ENCODE peak calls at places on chromosome 20, in five cellular contexts. A, U, Q, P and H are unnamed samples.

GRCh38 chr20:1415667-1416468 is 23.0 kb upstream of the FKBP1A start:
- ATAC-seq in A (peak), U (peak), Q (peak), P (no peak), H (no peak)

GRCh38 chr20:19583532-19584175 is 174.4 kb upstream of the RIN2 start:
- ATAC-seq in A (peak), U (peak), Q (peak), P (peak), H (peak)

GRCh38 chr20:14235355-14235754 is 102.1 kb downstream of the FLRT3 start:
- ATAC-seq in A (no peak), U (no peak), Q (peak), P (no peak), H (peak)

GRCh38 chr20:46438156-46438750 is 31.8 kb upstream of the ELMO2 start:
- ATAC-seq in A (no peak), U (peak), Q (peak), P (peak), H (no peak)

GRCh38 chr20:62728028-62728780 is 19.6 kb downstream of the NTSR1 start:
- ATAC-seq in A (peak), U (peak), Q (peak), P (no peak), H (peak)

GRCh38 chr20:32582659-32583580 is 2.2 kb downstream of the NOL4L start:
- ATAC-seq in A (peak), U (peak), Q (peak), P (peak), H (peak)

GRCh38 chr20:48478370-48478769 is 349.4 kb downstream of the PREX1 start:
- ATAC-seq in A (no peak), U (no peak), Q (no peak), P (peak), H (no peak)

GRCh38 chr20:6583134-6583738 is 184.2 kb upstream of the BMP2 start:
- ATAC-seq in A (peak), U (peak), Q (peak), P (peak), H (peak)

GRCh38 chr20:709421-709820 is 33.8 kb upstream of the SCRT2 start:
- ATAC-seq in A (no peak), U (no peak), Q (no peak), P (no peak), H (no peak)

GRCh38 chr20:44460795-44461141 is 14.9 kb upstream of the TTPAL start:
- ATAC-seq in A (no peak), U (peak), Q (peak), P (peak), H (no peak)

GRCh38 chr20:41770427-41770826 is 152.2 kb upstream of the CHD6 start:
- ATAC-seq in A (no peak), U (no peak), Q (no peak), P (no peak), H (no peak)

GRCh38 chr20:47258745-47259695 is 97.5 kb downstream of the ZMYND8 start:
- ATAC-seq in A (peak), U (peak), Q (no peak), P (peak), H (peak)

GRCh38 chr20:59584278-59584925 is 19.9 kb upstream of the PHACTR3 start:
- ATAC-seq in A (no peak), U (no peak), Q (no peak), P (no peak), H (no peak)

GRCh38 chr20:59676126-59676876 is 72.0 kb downstream of the PHACTR3 start:
- ATAC-seq in A (no peak), U (no peak), Q (no peak), P (no peak), H (no peak)

GRCh38 chr20:60117040-60117439 is 158.8 kb downstream of the CDH26 start:
- ATAC-seq in A (peak), U (no peak), Q (no peak), P (no peak), H (no peak)

GRCh38 chr20:59770851-59771250 is 162.6 kb downstream of the SYCP2 start:
- ATAC-seq in A (no peak), U (no peak), Q (no peak), P (no peak), H (no peak)

GRCh38 chr20:25147716-25148115 is 47.8 kb upstream of the ENTPD6 start:
- ATAC-seq in A (no peak), U (no peak), Q (no peak), P (no peak), H (no peak)

DNA sequence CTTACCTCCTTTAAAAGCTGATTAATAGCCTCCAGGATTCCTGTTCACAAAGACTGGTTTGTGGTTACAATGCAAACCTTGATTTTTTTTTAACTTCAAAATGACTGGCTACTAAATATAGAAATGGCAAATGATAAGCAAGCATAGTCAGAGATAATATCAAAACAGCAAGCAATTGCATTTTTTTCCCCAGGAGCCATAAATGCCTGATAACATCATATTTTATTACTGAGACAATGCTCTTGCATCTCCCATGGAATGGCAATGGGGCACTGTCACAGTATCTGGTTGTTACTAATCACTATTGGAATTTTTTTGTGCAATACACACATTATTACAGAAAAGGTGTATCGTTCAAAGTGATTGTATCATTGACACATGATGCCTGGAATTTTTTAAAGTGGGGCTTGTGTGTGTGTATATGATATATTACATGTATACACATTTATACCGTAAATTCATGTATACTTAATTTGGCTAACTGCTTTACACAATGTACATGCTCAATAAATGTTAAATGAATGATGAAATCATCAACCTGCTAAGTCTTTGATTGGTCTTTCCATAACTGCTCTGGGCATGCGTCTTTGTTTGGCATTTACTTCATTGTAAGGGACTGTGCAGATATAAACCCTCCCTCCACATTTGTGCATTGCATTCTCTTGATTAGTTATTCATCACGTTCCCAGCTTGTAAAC is 985 bp upstream of the SALL4 start:
- ATAC-seq in A (no peak), U (no peak), Q (no peak), P (no peak), H (no peak)
- H3K4me3 ChIP-seq in A (no peak), U (no peak), Q (no peak), P (no peak), H (no peak)

GRCh38 chr20:50366270-50367103 is 143.7 kb upstream of the PTPN1 start:
- ATAC-seq in A (no peak), U (peak), Q (no peak), P (no peak), H (peak)
- TF ChIP-seq EP300 in A (no peak), U (peak), Q (no peak), P (no peak), H (no peak)

GRCh38 chr20:40713508-40713907 is 24.5 kb upstream of the MAFB start:
- ATAC-seq in A (no peak), U (no peak), Q (no peak), P (no peak), H (no peak)

GRCh38 chr20:40714916-40715315 is 25.9 kb upstream of the MAFB start:
- ATAC-seq in A (no peak), U (no peak), Q (no peak), P (no peak), H (no peak)

GRCh38 chr20:40711078-40711477 is 22.0 kb upstream of the MAFB start:
- ATAC-seq in A (no peak), U (no peak), Q (no peak), P (no peak), H (no peak)

GRCh38 chr20:40715491-40715890 is 26.5 kb upstream of the MAFB start:
- ATAC-seq in A (no peak), U (no peak), Q (no peak), P (no peak), H (no peak)

GRCh38 chr20:40714109-40714508 is 25.1 kb upstream of the MAFB start:
- ATAC-seq in A (no peak), U (no peak), Q (no peak), P (peak), H (no peak)
- H3K27ac ChIP-seq in A (no peak), U (no peak), Q (no peak), P (peak), H (no peak)

DNA sequence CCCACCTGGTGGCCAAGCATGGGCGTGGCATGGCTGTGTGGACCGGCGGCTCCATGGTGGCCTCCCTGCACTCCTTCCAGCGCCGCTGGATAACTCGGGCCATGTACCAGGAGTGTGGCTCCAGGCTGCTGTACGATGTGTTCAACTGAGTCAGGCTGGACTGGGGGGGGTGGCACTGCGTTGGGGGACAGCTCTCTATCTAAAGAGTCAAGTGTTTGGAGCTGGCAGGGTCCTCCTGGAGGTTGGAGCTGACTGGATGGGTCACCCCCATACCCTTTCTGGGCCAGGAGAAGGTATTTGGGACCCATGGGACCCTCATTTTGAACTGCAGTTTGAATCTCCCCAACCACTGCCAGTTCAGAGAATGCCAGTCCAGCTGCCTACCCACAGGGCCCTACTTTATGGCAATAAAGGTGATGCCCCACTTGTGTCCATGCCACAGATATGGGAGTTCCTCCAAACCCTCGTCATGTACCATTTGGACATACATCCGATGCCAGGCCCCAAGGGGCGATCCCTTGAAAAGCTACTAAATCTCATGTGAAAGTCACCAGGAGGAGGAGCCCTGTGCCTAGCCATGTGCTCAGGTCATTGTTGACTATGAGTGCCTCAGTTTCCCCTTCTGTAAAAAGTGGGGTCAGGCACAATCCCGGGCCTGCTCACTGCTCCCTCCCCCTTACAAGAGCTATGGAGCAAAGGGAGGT is 1.5 kb downstream of the ACTL10 start:
- ATAC-seq in A (no peak), U (peak), Q (peak), P (peak), H (no peak)
- H3K4me3 ChIP-seq in A (peak), U (no peak), Q (no peak), P (peak), H (peak)

GRCh38 chr20:23622839-23623343 is 14.9 kb downstream of the CST3 start:
- ATAC-seq in A (peak), U (peak), Q (peak), P (peak), H (peak)
- TF ChIP-seq EP300 in A (peak), U (no peak), Q (no peak), P (no peak), H (peak)

GRCh38 chr20:58135441-58136170 is 92.8 kb downstream of the ANKRD60 start:
- ATAC-seq in A (no peak), U (peak), Q (no peak), P (no peak), H (no peak)
- H3K27ac ChIP-seq in A (no peak), U (no peak), Q (peak), P (no peak), H (no peak)